ENCODE peak calls at places on chromosomes 7 and 10, in four cellular contexts. One of them, this sample, is unnamed.

GRCh38 chr7:6495597-6496262 is 48.0 kb upstream of the DAGLB start:
- DNase-seq in RWPE2: no peak
- DNase-seq in CD8-positive, alpha-beta T cell: no peak
- DNase-seq in upper lobe of right lung: no peak
- DNase-seq in this sample: no peak

GRCh38 chr7:149790146-149790548 is 16.8 kb upstream of the ZNF467 start:
- DNase-seq in RWPE2: no peak
- DNase-seq in upper lobe of right lung: peak; percentile 77
- DNase-seq in CD8-positive, alpha-beta T cell: no peak
- DNase-seq in this sample: no peak

GRCh38 chr7:130274983-130275649 is 8.5 kb downstream of the CPA2 start:
- DNase-seq in upper lobe of right lung: no peak
- DNase-seq in CD8-positive, alpha-beta T cell: no peak
- DNase-seq in RWPE2: no peak
- DNase-seq in this sample: no peak

GRCh38 chr7:786472-787255 is 45.6 kb upstream of the SUN1 start:
- DNase-seq in RWPE2: no peak
- DNase-seq in CD8-positive, alpha-beta T cell: peak; percentile 57
- DNase-seq in upper lobe of right lung: peak; percentile 85
- DNase-seq in this sample: peak; percentile 18

GRCh38 chr7:120308171-120308570 is 35.2 kb downstream of the KCND2 start:
- DNase-seq in upper lobe of right lung: no peak
- DNase-seq in CD8-positive, alpha-beta T cell: no peak
- DNase-seq in RWPE2: no peak
- DNase-seq in this sample: no peak

GRCh38 chr10:132257271-132257670 is 50.5 kb downstream of the STK32C start:
- DNase-seq in CD8-positive, alpha-beta T cell: no peak
- DNase-seq in upper lobe of right lung: no peak
- DNase-seq in RWPE2: no peak
- DNase-seq in this sample: peak; percentile 15

GRCh38 chr10:77319557-77319956 is 318.1 kb downstream of the KCNMA1 start:
- DNase-seq in RWPE2: no peak
- DNase-seq in upper lobe of right lung: no peak
- DNase-seq in CD8-positive, alpha-beta T cell: no peak
- DNase-seq in this sample: no peak

GRCh38 chr10:114179148-114179547 is at the start of gene TDRD1:
- DNase-seq in upper lobe of right lung: no peak
- DNase-seq in RWPE2: no peak
- DNase-seq in CD8-positive, alpha-beta T cell: no peak
- DNase-seq in this sample: no peak

GRCh38 chr10:110363572-110364411 is 59.1 kb upstream of the SMNDC1 start:
- DNase-seq in CD8-positive, alpha-beta T cell: no peak
- DNase-seq in RWPE2: no peak
- DNase-seq in upper lobe of right lung: no peak
- DNase-seq in this sample: no peak

GRCh38 chr7:2104716-2105115 is 128.0 kb downstream of the MAD1L1 start:
- DNase-seq in CD8-positive, alpha-beta T cell: no peak
- DNase-seq in upper lobe of right lung: no peak
- DNase-seq in RWPE2: no peak
- DNase-seq in this sample: no peak

GRCh38 chr7:51229106-51229537 is 87.5 kb downstream of the COBL start:
- DNase-seq in RWPE2: no peak
- DNase-seq in CD8-positive, alpha-beta T cell: no peak
- DNase-seq in upper lobe of right lung: no peak
- DNase-seq in this sample: peak; percentile 34

GRCh38 chr10:116197961-116198360 is 75.0 kb downstream of the GFRA1 start:
- DNase-seq in upper lobe of right lung: no peak
- DNase-seq in CD8-positive, alpha-beta T cell: no peak
- DNase-seq in RWPE2: no peak
- DNase-seq in this sample: no peak

GRCh38 chr7:74269757-74270277 is 15.6 kb upstream of the RFC2 start:
- DNase-seq in RWPE2: peak; percentile 80
- DNase-seq in CD8-positive, alpha-beta T cell: peak; percentile 39
- DNase-seq in upper lobe of right lung: peak; percentile 73
- DNase-seq in this sample: peak; percentile 35

GRCh38 chr7:45651056-45651444 is 76.9 kb downstream of the ADCY1 start:
- DNase-seq in RWPE2: no peak
- DNase-seq in CD8-positive, alpha-beta T cell: no peak
- DNase-seq in upper lobe of right lung: no peak
- DNase-seq in this sample: no peak

GRCh38 chr7:47778153-47778661 is 170.1 kb downstream of the PKD1L1 start:
- DNase-seq in CD8-positive, alpha-beta T cell: no peak
- DNase-seq in upper lobe of right lung: no peak
- DNase-seq in RWPE2: no peak
- DNase-seq in this sample: no peak

GRCh38 chr10:118754132-118754555 is 626 bp downstream of the CACUL1 start:
- DNase-seq in CD8-positive, alpha-beta T cell: peak; percentile 5
- DNase-seq in RWPE2: peak; percentile 57
- DNase-seq in upper lobe of right lung: peak; percentile 81
- DNase-seq in this sample: no peak

GRCh38 chr10:124997791-124998623 is 56.1 kb downstream of the ZRANB1 start:
- DNase-seq in RWPE2: no peak
- DNase-seq in CD8-positive, alpha-beta T cell: no peak
- DNase-seq in upper lobe of right lung: peak; percentile 59
- DNase-seq in this sample: no peak

GRCh38 chr7:1981878-1982230 is 250.9 kb downstream of the MAD1L1 start:
- DNase-seq in upper lobe of right lung: peak; percentile 42
- DNase-seq in RWPE2: no peak
- DNase-seq in CD8-positive, alpha-beta T cell: no peak
- DNase-seq in this sample: no peak

GRCh38 chr7:106779877-106780276 is 85.2 kb upstream of the PIK3CG start:
- DNase-seq in RWPE2: no peak
- DNase-seq in upper lobe of right lung: no peak
- DNase-seq in CD8-positive, alpha-beta T cell: no peak
- DNase-seq in this sample: no peak

GRCh38 chr7:139703468-139704307 is 74.1 kb downstream of the HIPK2 start:
- DNase-seq in RWPE2: no peak
- DNase-seq in upper lobe of right lung: no peak
- DNase-seq in CD8-positive, alpha-beta T cell: no peak
- DNase-seq in this sample: no peak
- H3K27ac ChIP-seq in RWPE2: no peak overlapping the region
- H3K27ac ChIP-seq in upper lobe of right lung: peak overlapping the region; percentile 24
- H3K27ac ChIP-seq in CD8-positive, alpha-beta T cell: no peak overlapping the region
- H3K27ac ChIP-seq in this sample: peak overlapping the region; percentile 48

GRCh38 chr10:43338117-43338516 is 33.3 kb upstream of the FXYD4 start:
- DNase-seq in CD8-positive, alpha-beta T cell: no peak
- DNase-seq in upper lobe of right lung: no peak
- DNase-seq in RWPE2: no peak
- DNase-seq in this sample: no peak

GRCh38 chr10:43336641-43337318 is 34.7 kb upstream of the FXYD4 start:
- DNase-seq in RWPE2: no peak
- DNase-seq in upper lobe of right lung: no peak
- DNase-seq in CD8-positive, alpha-beta T cell: no peak
- DNase-seq in this sample: no peak

GRCh38 chr10:43339136-43339535 is 32.3 kb upstream of the FXYD4 start:
- DNase-seq in CD8-positive, alpha-beta T cell: no peak
- DNase-seq in RWPE2: no peak
- DNase-seq in upper lobe of right lung: no peak
- DNase-seq in this sample: no peak

GRCh38 chr10:43333653-43334052 is 37.8 kb upstream of the FXYD4 start:
- DNase-seq in CD8-positive, alpha-beta T cell: no peak
- DNase-seq in upper lobe of right lung: no peak
- DNase-seq in RWPE2: no peak
- DNase-seq in this sample: no peak

GRCh38 chr10:43336061-43336460 is 35.4 kb upstream of the FXYD4 start:
- DNase-seq in RWPE2: no peak
- DNase-seq in upper lobe of right lung: no peak
- DNase-seq in CD8-positive, alpha-beta T cell: no peak
- DNase-seq in this sample: no peak
- H3K27ac ChIP-seq in RWPE2: no peak overlapping the region
- H3K27ac ChIP-seq in upper lobe of right lung: no peak overlapping the region
- H3K27ac ChIP-seq in CD8-positive, alpha-beta T cell: no peak overlapping the region
- H3K27ac ChIP-seq in this sample: no peak overlapping the region

GRCh38 chr7:26397326-26397725 is 105.7 kb downstream of the SNX10 start:
- DNase-seq in CD8-positive, alpha-beta T cell: no peak
- DNase-seq in upper lobe of right lung: no peak
- DNase-seq in RWPE2: no peak
- DNase-seq in this sample: no peak
- H3K27ac ChIP-seq in CD8-positive, alpha-beta T cell: no peak overlapping the region
- H3K27ac ChIP-seq in upper lobe of right lung: peak overlapping the region; percentile 95
- H3K27ac ChIP-seq in RWPE2: no peak overlapping the region
- H3K27ac ChIP-seq in this sample: no peak overlapping the region

DNA sequence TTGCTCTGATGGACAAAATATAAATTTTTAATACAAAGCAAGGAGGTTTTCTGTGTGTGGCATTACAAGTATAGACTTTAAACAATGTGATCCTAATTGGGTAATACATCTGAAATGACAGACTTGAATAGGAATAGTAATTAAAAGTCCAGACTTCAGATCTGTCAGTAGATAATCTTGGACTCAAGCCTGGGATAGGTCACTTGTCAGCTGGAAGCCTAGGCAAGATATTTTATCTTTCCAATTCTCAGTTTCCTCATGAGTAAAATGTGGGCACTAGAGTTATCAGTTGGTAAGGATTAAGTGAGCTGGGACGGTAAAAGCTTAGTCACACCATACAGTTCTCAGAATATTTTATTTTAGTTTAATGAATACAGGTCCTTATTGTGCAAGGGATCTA is 10.4 kb upstream of the ZMYND11 start:
- DNase-seq in RWPE2: no peak
- DNase-seq in upper lobe of right lung: no peak
- DNase-seq in CD8-positive, alpha-beta T cell: no peak
- DNase-seq in this sample: no peak
- H3K27ac ChIP-seq in RWPE2: no peak overlapping the region
- H3K27ac ChIP-seq in upper lobe of right lung: no peak overlapping the region
- H3K27ac ChIP-seq in CD8-positive, alpha-beta T cell: no peak overlapping the region
- H3K27ac ChIP-seq in this sample: no peak overlapping the region

GRCh38 chr10:92146781-92147180 is 144.1 kb downstream of the CPEB3 start:
- DNase-seq in RWPE2: no peak
- DNase-seq in upper lobe of right lung: no peak
- DNase-seq in CD8-positive, alpha-beta T cell: no peak
- DNase-seq in this sample: peak; percentile 33

GRCh38 chr10:92146072-92146471 is 144.8 kb downstream of the CPEB3 start:
- DNase-seq in CD8-positive, alpha-beta T cell: no peak
- DNase-seq in upper lobe of right lung: no peak
- DNase-seq in RWPE2: no peak
- DNase-seq in this sample: no peak

GRCh38 chr10:92142949-92143348 is 147.9 kb downstream of the CPEB3 start:
- DNase-seq in RWPE2: no peak
- DNase-seq in upper lobe of right lung: no peak
- DNase-seq in CD8-positive, alpha-beta T cell: no peak
- DNase-seq in this sample: no peak

GRCh38 chr10:92142512-92142911 is 148.4 kb downstream of the CPEB3 start:
- DNase-seq in RWPE2: no peak
- DNase-seq in CD8-positive, alpha-beta T cell: no peak
- DNase-seq in upper lobe of right lung: no peak
- DNase-seq in this sample: no peak
- H3K27ac ChIP-seq in RWPE2: no peak overlapping the region
- H3K27ac ChIP-seq in CD8-positive, alpha-beta T cell: no peak overlapping the region
- H3K27ac ChIP-seq in upper lobe of right lung: no peak overlapping the region
- H3K27ac ChIP-seq in this sample: no peak overlapping the region

GRCh38 chr7:94277236-94277635 is 117.5 kb upstream of the COL1A2 start:
- DNase-seq in upper lobe of right lung: no peak
- DNase-seq in RWPE2: no peak
- DNase-seq in CD8-positive, alpha-beta T cell: no peak
- DNase-seq in this sample: no peak

GRCh38 chr7:94276046-94276445 is 118.6 kb upstream of the COL1A2 start:
- DNase-seq in RWPE2: no peak
- DNase-seq in upper lobe of right lung: no peak
- DNase-seq in CD8-positive, alpha-beta T cell: no peak
- DNase-seq in this sample: no peak

GRCh38 chr7:94276797-94277196 is 117.9 kb upstream of the COL1A2 start:
- DNase-seq in CD8-positive, alpha-beta T cell: no peak
- DNase-seq in upper lobe of right lung: no peak
- DNase-seq in RWPE2: no peak
- DNase-seq in this sample: no peak

GRCh38 chr7:94284120-94284519 is 110.6 kb upstream of the COL1A2 start:
- DNase-seq in upper lobe of right lung: no peak
- DNase-seq in CD8-positive, alpha-beta T cell: no peak
- DNase-seq in RWPE2: no peak
- DNase-seq in this sample: no peak

GRCh38 chr7:94280836-94281235 is 113.9 kb upstream of the COL1A2 start:
- DNase-seq in upper lobe of right lung: no peak
- DNase-seq in CD8-positive, alpha-beta T cell: no peak
- DNase-seq in RWPE2: no peak
- DNase-seq in this sample: no peak
- H3K27ac ChIP-seq in upper lobe of right lung: no peak overlapping the region
- H3K27ac ChIP-seq in CD8-positive, alpha-beta T cell: no peak overlapping the region
- H3K27ac ChIP-seq in RWPE2: no peak overlapping the region
- H3K27ac ChIP-seq in this sample: no peak overlapping the region

GRCh38 chr10:3470191-3470590 is 297.6 kb upstream of the PITRM1 start:
- DNase-seq in upper lobe of right lung: no peak
- DNase-seq in CD8-positive, alpha-beta T cell: no peak
- DNase-seq in RWPE2: no peak
- DNase-seq in this sample: no peak
- H3K27ac ChIP-seq in upper lobe of right lung: no peak overlapping the region
- H3K27ac ChIP-seq in CD8-positive, alpha-beta T cell: no peak overlapping the region
- H3K27ac ChIP-seq in RWPE2: peak overlapping the region; percentile 95
- H3K27ac ChIP-seq in this sample: no peak overlapping the region